ENCODE peak calls at places on chromosome 2, in seven cellular contexts. One of them, this sample, is unnamed.

GRCh38 chr2:54999182-54999581 is 51.1 kb downstream of the RTN4 start:
- DNase-seq in HepG2: no peak
- DNase-seq in sigmoid colon: no peak
- DNase-seq in suprapubic skin: no peak
- DNase-seq in stomach: no peak
- DNase-seq in tibial nerve: no peak
- DNase-seq in esophagus muscularis mucosa: no peak
- DNase-seq in this sample: no peak

GRCh38 chr2:177334940-177335543 is 57.5 kb upstream of the AGPS start:
- DNase-seq in HepG2: peak
- DNase-seq in sigmoid colon: no peak
- DNase-seq in suprapubic skin: no peak
- DNase-seq in stomach: no peak
- DNase-seq in tibial nerve: no peak
- DNase-seq in esophagus muscularis mucosa: no peak
- DNase-seq in this sample: no peak

GRCh38 chr2:164061129-164061746 is 325.4 kb upstream of the FIGN start:
- DNase-seq in HepG2: peak
- DNase-seq in sigmoid colon: no peak
- DNase-seq in suprapubic skin: no peak
- DNase-seq in stomach: peak
- DNase-seq in tibial nerve: no peak
- DNase-seq in esophagus muscularis mucosa: no peak
- DNase-seq in this sample: no peak

GRCh38 chr2:191625016-191625415 is 52.9 kb upstream of the NABP1 start:
- DNase-seq in HepG2: peak
- DNase-seq in sigmoid colon: no peak
- DNase-seq in suprapubic skin: no peak
- DNase-seq in stomach: no peak
- DNase-seq in tibial nerve: no peak
- DNase-seq in esophagus muscularis mucosa: no peak
- DNase-seq in this sample: no peak

GRCh38 chr2:57602738-57603137 is 443.9 kb upstream of the VRK2 start:
- DNase-seq in HepG2: no peak
- DNase-seq in sigmoid colon: no peak
- DNase-seq in suprapubic skin: no peak
- DNase-seq in stomach: no peak
- DNase-seq in tibial nerve: no peak
- DNase-seq in esophagus muscularis mucosa: no peak
- DNase-seq in this sample: no peak

GRCh38 chr2:21452678-21453077 is 328.9 kb downstream of the TDRD15 start:
- DNase-seq in HepG2: no peak
- DNase-seq in sigmoid colon: no peak
- DNase-seq in suprapubic skin: no peak
- DNase-seq in stomach: no peak
- DNase-seq in tibial nerve: no peak
- DNase-seq in esophagus muscularis mucosa: no peak
- DNase-seq in this sample: no peak

GRCh38 chr2:151638188-151638933 is 95.9 kb downstream of the NEB start:
- DNase-seq in HepG2: peak
- DNase-seq in sigmoid colon: no peak
- DNase-seq in suprapubic skin: no peak
- DNase-seq in stomach: no peak
- DNase-seq in tibial nerve: no peak
- DNase-seq in esophagus muscularis mucosa: no peak
- DNase-seq in this sample: no peak

GRCh38 chr2:19319698-19320097 is 38.7 kb downstream of the OSR1 start:
- DNase-seq in HepG2: no peak
- DNase-seq in sigmoid colon: no peak
- DNase-seq in suprapubic skin: no peak
- DNase-seq in stomach: no peak
- DNase-seq in tibial nerve: no peak
- DNase-seq in esophagus muscularis mucosa: no peak
- DNase-seq in this sample: no peak

GRCh38 chr2:126657146-126657635 is 1.2 kb downstream of the GYPC start:
- DNase-seq in HepG2: no peak
- DNase-seq in sigmoid colon: peak
- DNase-seq in suprapubic skin: peak
- DNase-seq in stomach: peak
- DNase-seq in tibial nerve: peak
- DNase-seq in esophagus muscularis mucosa: no peak
- DNase-seq in this sample: peak

GRCh38 chr2:148614024-148614331 is 30.6 kb upstream of the EPC2 start:
- DNase-seq in HepG2: no peak
- DNase-seq in sigmoid colon: no peak
- DNase-seq in suprapubic skin: no peak
- DNase-seq in stomach: no peak
- DNase-seq in tibial nerve: no peak
- DNase-seq in esophagus muscularis mucosa: no peak
- DNase-seq in this sample: no peak

GRCh38 chr2:101040761-101041160 is 38.7 kb downstream of the RPL31 start:
- DNase-seq in HepG2: no peak
- DNase-seq in sigmoid colon: no peak
- DNase-seq in suprapubic skin: no peak
- DNase-seq in stomach: no peak
- DNase-seq in tibial nerve: no peak
- DNase-seq in esophagus muscularis mucosa: no peak
- DNase-seq in this sample: no peak

GRCh38 chr2:7018767-7019166 is 101.6 kb downstream of the RNF144A start:
- DNase-seq in HepG2: no peak
- DNase-seq in sigmoid colon: no peak
- DNase-seq in suprapubic skin: no peak
- DNase-seq in stomach: no peak
- DNase-seq in tibial nerve: no peak
- DNase-seq in esophagus muscularis mucosa: no peak
- DNase-seq in this sample: no peak

GRCh38 chr2:64853894-64854293 is 135.3 kb upstream of the SLC1A4 start:
- DNase-seq in HepG2: no peak
- DNase-seq in sigmoid colon: no peak
- DNase-seq in suprapubic skin: no peak
- DNase-seq in stomach: no peak
- DNase-seq in tibial nerve: no peak
- DNase-seq in esophagus muscularis mucosa: no peak
- DNase-seq in this sample: no peak

GRCh38 chr2:46358713-46359112 is 61.5 kb downstream of the EPAS1 start:
- DNase-seq in HepG2: peak
- DNase-seq in sigmoid colon: no peak
- DNase-seq in suprapubic skin: no peak
- DNase-seq in stomach: no peak
- DNase-seq in tibial nerve: no peak
- DNase-seq in esophagus muscularis mucosa: no peak
- DNase-seq in this sample: no peak

DNA sequence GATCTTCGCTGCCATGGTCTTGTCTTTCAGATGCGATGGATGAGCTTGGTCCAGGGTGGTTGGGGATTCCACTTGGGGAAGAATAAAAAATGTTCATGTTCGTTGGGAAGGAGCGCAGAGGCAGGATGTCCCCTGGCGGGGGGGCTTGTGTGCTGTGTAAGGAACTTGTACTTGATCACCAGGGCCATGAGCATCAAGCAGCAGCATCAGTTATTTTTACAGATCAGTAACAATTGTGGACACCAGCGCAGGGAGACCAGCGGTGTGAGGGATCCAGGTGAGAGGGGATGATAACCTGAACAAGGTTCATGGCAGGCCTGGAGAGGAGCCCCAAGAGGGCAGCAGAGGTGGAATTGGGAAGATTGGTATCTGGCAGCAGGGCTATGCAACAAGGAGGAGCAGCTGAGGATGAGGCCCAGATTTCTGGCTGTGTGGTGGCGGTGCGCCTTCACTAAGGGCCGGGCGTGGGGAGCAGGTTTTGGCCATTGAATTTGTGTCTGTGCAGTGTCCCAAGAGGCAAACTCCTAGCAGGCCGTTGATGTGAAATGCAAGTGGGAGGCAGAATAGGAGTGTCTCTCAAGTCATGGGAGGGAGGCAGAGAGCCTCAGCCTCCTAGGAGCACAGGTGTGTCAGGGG is 3.9 kb downstream of the CNNM3 start:
- DNase-seq in HepG2: no peak
- DNase-seq in sigmoid colon: no peak
- DNase-seq in suprapubic skin: no peak
- DNase-seq in stomach: no peak
- DNase-seq in tibial nerve: no peak
- DNase-seq in esophagus muscularis mucosa: no peak
- DNase-seq in this sample: no peak
- TF ChIP-seq CTCF in HepG2: peak
- TF ChIP-seq CTCF in sigmoid colon: no peak
- TF ChIP-seq CTCF in suprapubic skin: no peak
- TF ChIP-seq CTCF in stomach: no peak
- TF ChIP-seq CTCF in tibial nerve: no peak
- TF ChIP-seq CTCF in esophagus muscularis mucosa: no peak
- TF ChIP-seq CTCF in this sample: no peak

DNA sequence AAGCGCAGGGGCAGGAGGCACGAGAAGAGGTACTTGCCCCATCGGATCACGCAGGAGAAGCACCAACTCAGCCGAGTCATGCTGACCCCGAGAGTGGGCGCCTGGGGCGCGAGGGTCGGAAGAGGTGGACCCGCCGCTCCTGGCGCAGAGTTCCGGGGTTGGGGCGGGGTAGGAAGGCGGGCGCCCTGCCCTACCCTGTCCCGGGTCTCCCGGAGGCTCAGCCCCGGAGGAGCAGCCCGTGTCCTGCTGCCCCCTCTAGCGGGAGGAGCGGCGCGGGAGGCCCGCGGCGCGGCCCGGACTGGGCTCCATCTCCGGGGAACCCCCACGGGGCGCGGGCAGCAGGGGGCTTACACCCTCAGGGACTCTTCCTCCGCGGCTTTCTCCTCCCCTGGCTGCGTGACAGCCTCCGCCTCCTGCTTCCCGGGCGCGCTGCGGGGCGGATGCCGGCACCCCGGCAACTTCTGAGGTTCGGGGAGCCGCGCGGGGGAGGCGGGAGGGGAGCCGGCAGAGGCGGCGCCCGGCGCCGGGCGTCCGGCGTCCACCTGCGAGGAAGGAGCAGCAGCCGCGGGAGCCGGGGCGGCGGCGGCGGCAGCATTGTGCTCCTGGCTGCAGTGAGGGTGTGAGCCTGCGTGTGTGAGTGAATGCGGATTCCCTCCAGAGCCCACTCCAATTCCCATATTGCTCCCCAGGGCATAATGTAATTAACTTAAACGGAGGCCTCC is 7.5 kb upstream of the TNS1 start:
- DNase-seq in HepG2: no peak
- DNase-seq in sigmoid colon: peak
- DNase-seq in suprapubic skin: no peak
- DNase-seq in stomach: peak
- DNase-seq in tibial nerve: no peak
- DNase-seq in esophagus muscularis mucosa: no peak
- DNase-seq in this sample: peak
- TF ChIP-seq POLR2A in HepG2: no peak
- TF ChIP-seq POLR2A in sigmoid colon: no peak
- TF ChIP-seq POLR2A in suprapubic skin: no peak
- TF ChIP-seq POLR2A in stomach: no peak
- TF ChIP-seq POLR2A in tibial nerve: no peak
- TF ChIP-seq POLR2A in esophagus muscularis mucosa: no peak
- TF ChIP-seq POLR2A in this sample: no peak

DNA sequence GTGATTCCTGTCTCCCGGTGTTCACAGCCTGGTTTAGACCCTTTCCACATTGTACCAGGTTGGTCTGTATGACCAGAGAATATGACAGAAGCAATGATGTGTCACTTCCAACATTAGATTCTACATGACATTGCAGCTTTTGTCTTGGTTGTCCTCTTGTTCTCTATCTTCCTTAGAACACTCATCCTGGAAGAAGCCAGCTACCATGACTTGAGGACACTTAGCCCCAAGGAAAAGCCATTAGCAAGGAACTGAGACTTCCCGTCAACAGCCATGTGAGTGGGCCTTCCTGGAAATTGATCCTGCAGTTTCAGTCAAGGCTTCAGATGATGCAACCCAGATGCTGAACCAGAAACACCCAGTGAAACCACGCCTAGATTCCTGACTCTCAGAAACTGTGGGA is 143.3 kb downstream of the MREG start:
- DNase-seq in HepG2: no peak
- DNase-seq in sigmoid colon: no peak
- DNase-seq in suprapubic skin: no peak
- DNase-seq in stomach: no peak
- DNase-seq in tibial nerve: no peak
- DNase-seq in esophagus muscularis mucosa: no peak
- DNase-seq in this sample: no peak
- TF ChIP-seq EP300 in HepG2: no peak
- TF ChIP-seq EP300 in sigmoid colon: no peak
- TF ChIP-seq EP300 in suprapubic skin: no peak
- TF ChIP-seq EP300 in stomach: no peak
- TF ChIP-seq EP300 in tibial nerve: no peak
- TF ChIP-seq EP300 in esophagus muscularis mucosa: peak
- TF ChIP-seq EP300 in this sample: no peak

DNA sequence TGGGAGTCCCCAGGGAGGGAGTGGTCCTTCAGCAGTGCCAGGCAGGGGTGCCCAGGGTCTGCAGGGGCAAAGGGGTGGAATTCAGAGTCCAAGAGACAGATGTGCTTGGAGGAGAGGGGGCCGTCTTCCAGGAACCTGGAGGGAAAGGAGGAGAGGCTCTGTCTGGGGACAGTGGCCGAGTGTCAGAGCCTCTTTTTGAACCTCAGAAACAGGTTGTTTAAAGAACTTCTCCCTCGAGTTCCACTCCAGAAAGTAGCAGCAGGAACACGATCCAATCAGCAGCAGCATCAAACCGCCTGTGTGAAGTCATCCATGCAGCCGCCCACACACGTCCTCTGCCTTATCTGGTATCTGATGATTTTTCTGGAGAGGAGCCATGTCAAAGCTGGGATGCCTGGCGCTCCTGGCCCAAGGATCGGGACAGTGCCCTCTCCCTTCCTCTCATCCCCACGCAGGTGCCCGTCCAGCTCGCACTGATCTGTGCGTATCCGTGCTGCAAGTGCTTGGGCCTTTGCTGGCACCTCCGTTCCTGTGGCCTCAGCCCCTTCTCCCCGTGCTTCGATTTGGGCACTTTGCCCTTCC is 205.1 kb downstream of the NDUFA10 start:
- DNase-seq in HepG2: no peak
- DNase-seq in sigmoid colon: peak
- DNase-seq in suprapubic skin: peak
- DNase-seq in stomach: peak
- DNase-seq in tibial nerve: no peak
- DNase-seq in esophagus muscularis mucosa: no peak
- DNase-seq in this sample: peak
- TF ChIP-seq CTCF in HepG2: no peak
- TF ChIP-seq CTCF in sigmoid colon: no peak
- TF ChIP-seq CTCF in suprapubic skin: no peak
- TF ChIP-seq CTCF in stomach: no peak
- TF ChIP-seq CTCF in tibial nerve: no peak
- TF ChIP-seq CTCF in esophagus muscularis mucosa: no peak
- TF ChIP-seq CTCF in this sample: no peak

DNA sequence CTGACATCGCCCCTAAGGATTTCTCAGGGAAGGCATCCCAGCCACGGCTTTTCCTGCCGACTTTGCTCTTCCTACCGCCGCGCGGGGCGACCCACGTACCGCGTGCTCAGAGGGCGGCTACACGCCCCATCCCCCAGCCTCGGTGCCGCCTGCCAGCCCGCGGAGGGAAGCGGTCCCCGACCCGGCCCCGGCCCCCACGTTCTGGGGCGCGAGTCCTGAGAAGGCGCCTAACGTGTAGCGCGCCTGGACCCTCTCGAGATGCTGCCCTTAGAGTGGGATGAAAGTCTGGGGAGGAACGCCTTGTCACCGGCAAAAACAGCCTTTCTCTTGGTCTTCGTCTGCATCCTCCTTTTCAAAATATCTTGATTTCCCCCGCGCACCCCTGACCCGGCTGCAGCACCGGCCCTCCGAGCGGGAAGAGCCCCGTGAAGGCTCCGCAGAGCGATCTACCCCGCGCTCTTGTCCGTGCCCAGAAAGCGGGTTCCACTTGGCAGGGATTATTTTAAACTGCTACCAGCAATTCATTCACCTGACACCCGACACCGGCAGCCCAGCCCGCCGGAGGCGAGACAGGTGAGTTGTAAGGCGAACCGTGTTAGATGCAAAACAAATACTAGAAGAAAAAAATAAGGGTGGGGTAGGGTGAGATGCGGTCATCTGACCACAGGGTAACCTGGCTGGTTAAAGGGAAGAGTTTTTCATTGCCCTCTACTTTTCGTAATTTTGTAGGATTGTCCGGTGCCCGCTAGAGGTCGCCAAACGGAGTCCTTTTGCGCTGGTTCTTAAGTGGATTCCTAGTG is 852 bp upstream of the KCNG3 start:
- DNase-seq in HepG2: peak
- DNase-seq in sigmoid colon: peak
- DNase-seq in suprapubic skin: no peak
- DNase-seq in stomach: peak
- DNase-seq in tibial nerve: peak
- DNase-seq in esophagus muscularis mucosa: no peak
- DNase-seq in this sample: peak
- TF ChIP-seq POLR2A in HepG2: no peak
- TF ChIP-seq POLR2A in sigmoid colon: no peak
- TF ChIP-seq POLR2A in suprapubic skin: no peak
- TF ChIP-seq POLR2A in stomach: no peak
- TF ChIP-seq POLR2A in tibial nerve: no peak
- TF ChIP-seq POLR2A in esophagus muscularis mucosa: no peak
- TF ChIP-seq POLR2A in this sample: no peak

This sample was measured in ovary.